ENCODE peak calls at places on chromosomes 4 and X, in seven cellular contexts. V is cardiac muscle cell, G is SK-N-SH, X is fibroblast of lung, C is A673, N is spleen, U is suprapubic skin. T is an unnamed sample.

GRCh38 chr4:17138847-17139246 is 240.4 kb upstream of the LDB2 start:
- DNase-seq in V (no peak), G (no peak), X (no peak), C (no peak), N (no peak), U (no peak), T (no peak)

GRCh38 chr4:148716361-148717063 is 274.3 kb upstream of the NR3C2 start:
- DNase-seq in V (no peak), G (no peak), X (no peak), C (no peak), N (no peak), U (no peak), T (no peak)

GRCh38 chr4:118981839-118982381 is 93.3 kb downstream of the SYNPO2 start:
- DNase-seq in V (peak), G (peak), X (peak), C (peak), N (no peak), U (no peak), T (no peak)

GRCh38 chr4:14783011-14783877 is 219.0 kb upstream of the CPEB2 start:
- DNase-seq in V (no peak), G (no peak), X (peak), C (peak), N (no peak), U (no peak), T (no peak)

GRCh38 chr4:173301518-173302201 is 32.5 kb downstream of the HMGB2 start:
- DNase-seq in V (peak), G (peak), X (peak), C (peak), N (no peak), U (no peak), T (no peak)

GRCh38 chrX:74579597-74580209 is 34.7 kb downstream of the RLIM start:
- DNase-seq in V (peak), G (no peak), X (peak), C (no peak), N (no peak), U (no peak), T (no peak)

GRCh38 chr4:180637616-180638015 is 1605.6 kb upstream of the TENM3 start:
- DNase-seq in V (no peak), G (no peak), X (no peak), C (no peak), N (no peak), U (no peak), T (no peak)

GRCh38 chrX:137432609-137433008 is 133.3 kb upstream of the ZIC3 start:
- DNase-seq in V (no peak), G (peak), X (no peak), C (peak), N (no peak), U (no peak), T (no peak)

GRCh38 chrX:7083468-7084396 is 63.8 kb upstream of the STS start:
- DNase-seq in V (peak), G (no peak), X (peak), C (peak), N (no peak), U (no peak), T (no peak)

GRCh38 chr4:80090101-80090500 is 17.1 kb upstream of the ANTXR2 start:
- DNase-seq in V (no peak), G (no peak), X (no peak), C (no peak), N (no peak), U (no peak), T (no peak)

GRCh38 chr4:103011378-103012025 is 8.0 kb downstream of the SLC9B1 start:
- DNase-seq in V (peak), G (no peak), X (peak), C (no peak), N (no peak), U (no peak), T (no peak)

GRCh38 chrX:17738737-17739535 is 1.6 kb downstream of the SCML1 start:
- DNase-seq in V (peak), G (no peak), X (peak), C (no peak), N (no peak), U (no peak), T (no peak)

GRCh38 chr4:122483481-122483880 is 27.0 kb upstream of the IL2 start:
- DNase-seq in V (no peak), G (no peak), X (no peak), C (no peak), N (no peak), U (no peak), T (no peak)

GRCh38 chr4:52292245-52292644 is 241.1 kb downstream of the SPATA18 start:
- DNase-seq in V (no peak), G (no peak), X (no peak), C (no peak), N (no peak), U (no peak), T (no peak)

GRCh38 chr4:153112071-153112460 is 92.2 kb upstream of the TRIM2 start:
- DNase-seq in V (no peak), G (no peak), X (no peak), C (no peak), N (no peak), U (no peak), T (no peak)

GRCh38 chr4:184016742-184017668 is 111.9 kb downstream of the STOX2 start:
- DNase-seq in V (no peak), G (peak), X (peak), C (no peak), N (no peak), U (no peak), T (no peak)

GRCh38 chrX:68511255-68511654 is 12.4 kb downstream of the YIPF6 start:
- DNase-seq in V (peak), G (peak), X (peak), C (peak), N (no peak), U (no peak), T (no peak)

DNA sequence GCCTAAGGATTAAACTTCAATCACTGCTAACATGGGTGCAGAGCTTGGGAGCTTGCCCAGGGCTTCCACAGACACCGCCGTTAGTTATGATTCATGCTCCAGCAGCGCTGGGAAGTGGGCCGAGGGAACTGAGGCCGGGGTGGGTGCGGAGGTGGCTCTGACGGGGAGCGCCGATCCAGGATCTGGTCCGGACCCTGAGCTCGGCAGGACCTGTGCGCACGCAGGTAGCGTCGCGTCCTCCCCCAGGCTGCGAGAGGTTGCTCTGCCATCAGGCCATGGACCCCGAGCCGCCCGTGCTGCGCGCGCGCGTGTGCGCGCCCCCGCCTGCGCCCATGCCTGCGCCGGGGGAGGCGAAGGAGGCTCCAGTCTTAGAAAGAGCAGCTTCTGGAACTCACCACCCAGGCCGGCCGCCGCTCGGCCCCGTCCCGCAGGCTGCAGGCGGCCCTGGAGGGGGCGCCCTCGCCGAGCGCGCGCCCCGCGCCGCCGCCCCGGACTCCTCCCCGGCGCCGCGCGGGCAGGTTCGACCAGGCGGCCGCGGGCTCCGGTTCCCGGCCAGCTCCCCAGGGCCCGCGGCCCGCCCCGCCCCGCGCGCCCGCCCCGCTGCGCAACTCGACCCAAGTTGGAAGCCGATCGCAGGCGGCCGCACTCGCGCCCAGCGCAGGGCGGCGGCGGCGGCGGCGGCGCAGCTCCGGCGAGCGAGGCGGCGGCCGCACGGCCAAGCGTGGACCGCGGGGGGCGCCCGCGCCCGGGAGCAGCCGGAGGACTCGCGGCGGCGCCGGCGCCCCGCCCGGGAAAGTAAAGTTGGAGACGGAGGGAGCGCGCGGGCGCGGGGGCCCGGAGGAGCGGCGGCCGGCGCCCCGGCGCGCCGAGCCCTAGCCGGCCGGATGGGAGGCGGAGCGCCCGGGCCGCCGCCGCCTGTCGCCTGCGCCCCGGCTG is 646 bp upstream of the ADRA2C start:
- DNase-seq in V (peak), G (peak), X (peak), C (peak), N (no peak), U (no peak), T (no peak)
- H3K4me3 ChIP-seq in V (peak), G (no peak), X (no peak), C (peak), N (peak), U (peak), T (peak)

GRCh38 chrX:138711399-138712347 is at the start of gene FGF13:
- DNase-seq in V (no peak), G (peak), X (peak), C (peak), N (peak), U (peak), T (no peak)
- H3K27ac ChIP-seq in V (peak), G (no peak), X (no peak), C (no peak), N (peak), U (no peak), T (peak)

DNA sequence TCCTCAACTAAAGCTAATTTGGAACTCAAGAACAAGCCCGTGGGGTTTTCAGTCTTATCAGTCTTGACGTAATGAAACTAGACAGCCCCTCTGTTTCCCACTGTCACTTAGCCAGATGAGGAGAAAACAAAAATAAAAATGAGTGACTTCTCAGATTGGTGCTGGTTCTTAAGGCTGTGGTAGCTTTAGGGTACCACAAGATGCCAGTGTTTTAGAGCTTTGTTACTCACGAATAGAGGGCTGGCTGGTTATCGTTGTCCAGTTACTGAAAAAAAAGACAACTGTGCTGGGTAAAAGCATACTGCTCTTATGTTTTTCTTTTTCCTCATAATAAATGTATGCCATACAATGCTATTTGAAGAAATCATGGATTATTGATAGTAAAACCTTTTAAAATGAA is 796.7 kb downstream of the RAPGEF2 start:
- DNase-seq in V (no peak), G (no peak), X (no peak), C (peak), N (no peak), U (no peak), T (no peak)
- TF ChIP-seq CTCF in V (no peak), G (no peak), X (no peak), C (peak), N (no peak), U (no peak), T (no peak)

GRCh38 chr4:92483341-92483740 is 179.6 kb downstream of the GRID2 start:
- DNase-seq in V (no peak), G (no peak), X (no peak), C (no peak), N (no peak), U (no peak), T (no peak)
- H3K4me3 ChIP-seq in V (no peak), G (no peak), X (no peak), C (no peak), N (no peak), U (no peak), T (no peak)

DNA sequence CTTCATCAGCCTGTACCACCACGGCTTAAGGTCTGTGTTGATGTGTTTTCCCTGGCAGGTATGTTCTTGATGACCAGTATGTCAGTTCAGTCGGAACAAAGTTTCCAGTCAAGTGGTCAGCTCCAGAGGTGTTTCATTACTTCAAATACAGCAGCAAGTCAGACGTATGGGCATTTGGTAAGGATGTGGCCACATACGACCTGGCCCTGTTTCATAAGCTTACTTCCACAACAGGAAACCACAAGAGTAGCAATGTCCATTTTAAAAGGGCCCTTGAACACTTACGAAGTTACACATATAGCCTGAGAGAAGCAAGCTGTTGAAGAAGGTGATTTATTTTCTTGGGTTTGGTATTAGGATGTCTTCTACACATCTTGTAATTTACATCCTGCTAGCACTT is 46.1 kb downstream of the BMX start:
- DNase-seq in V (peak), G (no peak), X (no peak), C (no peak), N (no peak), U (no peak), T (no peak)
- H3K27ac ChIP-seq in V (no peak), G (no peak), X (no peak), C (no peak), N (peak), U (no peak), T (no peak)